ENCODE peak calls at places on chromosomes 11 and 22, in seven cellular contexts. One of them, this sample, is unnamed. For H3K4me1, the result is how much of the 10 kb centered on the place peaks cover.

GRCh38 chr11:116225236-116225635 is 547.6 kb downstream of the BUD13 start:
- DNase-seq in HepG2: no peak
- DNase-seq in cardiac muscle cell: no peak
- DNase-seq in A673: peak
- DNase-seq in neural progenitor cell: no peak
- DNase-seq in upper lobe of right lung: no peak
- DNase-seq in OCI-LY7: no peak
- DNase-seq in this sample: no peak

GRCh38 chr22:30277547-30278344 is 11.1 kb upstream of the OSM start:
- DNase-seq in HepG2: no peak
- DNase-seq in cardiac muscle cell: peak
- DNase-seq in A673: peak
- DNase-seq in neural progenitor cell: peak
- DNase-seq in upper lobe of right lung: no peak
- DNase-seq in OCI-LY7: no peak
- DNase-seq in this sample: no peak

GRCh38 chr11:40293655-40294342 is 1165.7 kb downstream of the LRRC4C start:
- DNase-seq in HepG2: peak
- DNase-seq in cardiac muscle cell: peak
- DNase-seq in A673: peak
- DNase-seq in neural progenitor cell: peak
- DNase-seq in upper lobe of right lung: peak
- DNase-seq in OCI-LY7: peak
- DNase-seq in this sample: peak

GRCh38 chr11:47018637-47019036 is 82.1 kb downstream of the CSTPP1 start:
- DNase-seq in HepG2: no peak
- DNase-seq in cardiac muscle cell: no peak
- DNase-seq in A673: no peak
- DNase-seq in neural progenitor cell: no peak
- DNase-seq in upper lobe of right lung: no peak
- DNase-seq in OCI-LY7: no peak
- DNase-seq in this sample: no peak

GRCh38 chr11:12389676-12390075 is 12.3 kb downstream of the PARVA start:
- DNase-seq in HepG2: no peak
- DNase-seq in cardiac muscle cell: no peak
- DNase-seq in A673: no peak
- DNase-seq in neural progenitor cell: no peak
- DNase-seq in upper lobe of right lung: no peak
- DNase-seq in OCI-LY7: no peak
- DNase-seq in this sample: no peak

GRCh38 chr11:59283825-59284772 is 71.4 kb upstream of the MPEG1 start:
- DNase-seq in HepG2: peak
- DNase-seq in cardiac muscle cell: peak
- DNase-seq in A673: peak
- DNase-seq in neural progenitor cell: peak
- DNase-seq in upper lobe of right lung: no peak
- DNase-seq in OCI-LY7: peak
- DNase-seq in this sample: no peak

GRCh38 chr11:73914284-73914683 is 36.5 kb upstream of the DNAJB13 start:
- DNase-seq in HepG2: no peak
- DNase-seq in cardiac muscle cell: peak
- DNase-seq in A673: no peak
- DNase-seq in neural progenitor cell: no peak
- DNase-seq in upper lobe of right lung: no peak
- DNase-seq in OCI-LY7: no peak
- DNase-seq in this sample: no peak

GRCh38 chr11:124069429-124070401 is 28.6 kb upstream of the OR10G7 start:
- DNase-seq in HepG2: peak
- DNase-seq in cardiac muscle cell: peak
- DNase-seq in A673: peak
- DNase-seq in neural progenitor cell: peak
- DNase-seq in upper lobe of right lung: peak
- DNase-seq in OCI-LY7: peak
- DNase-seq in this sample: peak

GRCh38 chr11:107999759-108000455 is 8.8 kb upstream of the CUL5 start:
- DNase-seq in HepG2: peak
- DNase-seq in cardiac muscle cell: peak
- DNase-seq in A673: peak
- DNase-seq in neural progenitor cell: peak
- DNase-seq in upper lobe of right lung: no peak
- DNase-seq in OCI-LY7: peak
- DNase-seq in this sample: no peak

GRCh38 chr22:44594951-44595350 is 96.9 kb upstream of the RTL6 start:
- DNase-seq in HepG2: no peak
- DNase-seq in cardiac muscle cell: no peak
- DNase-seq in A673: no peak
- DNase-seq in neural progenitor cell: peak
- DNase-seq in upper lobe of right lung: no peak
- DNase-seq in OCI-LY7: no peak
- DNase-seq in this sample: no peak

GRCh38 chr11:124586247-124586860 is 16.6 kb downstream of the OR8A1 start:
- DNase-seq in HepG2: peak
- DNase-seq in cardiac muscle cell: peak
- DNase-seq in A673: peak
- DNase-seq in neural progenitor cell: peak
- DNase-seq in upper lobe of right lung: peak
- DNase-seq in OCI-LY7: peak
- DNase-seq in this sample: no peak

GRCh38 chr11:41201156-41201555 is 258.3 kb downstream of the LRRC4C start:
- DNase-seq in HepG2: peak
- DNase-seq in cardiac muscle cell: peak
- DNase-seq in A673: peak
- DNase-seq in neural progenitor cell: peak
- DNase-seq in upper lobe of right lung: no peak
- DNase-seq in OCI-LY7: peak
- DNase-seq in this sample: no peak

GRCh38 chr11:33891714-33892327 is at the start of gene LMO2:
- DNase-seq in HepG2: no peak
- DNase-seq in cardiac muscle cell: no peak
- DNase-seq in A673: peak
- DNase-seq in neural progenitor cell: no peak
- DNase-seq in upper lobe of right lung: no peak
- DNase-seq in OCI-LY7: no peak
- DNase-seq in this sample: no peak

GRCh38 chr11:30128269-30128932 is 102.4 kb upstream of the FSHB start:
- DNase-seq in HepG2: peak
- DNase-seq in cardiac muscle cell: peak
- DNase-seq in A673: peak
- DNase-seq in neural progenitor cell: peak
- DNase-seq in upper lobe of right lung: no peak
- DNase-seq in OCI-LY7: peak
- DNase-seq in this sample: no peak

GRCh38 chr22:49573109-49573765 is 254.4 kb downstream of the BRD1 start:
- DNase-seq in HepG2: no peak
- DNase-seq in cardiac muscle cell: no peak
- DNase-seq in A673: no peak
- DNase-seq in neural progenitor cell: no peak
- DNase-seq in upper lobe of right lung: no peak
- DNase-seq in OCI-LY7: no peak
- DNase-seq in this sample: no peak

GRCh38 chr11:1924646-1925372 is 5.3 kb downstream of the TNNT3 start:
- DNase-seq in HepG2: no peak
- DNase-seq in cardiac muscle cell: no peak
- DNase-seq in A673: no peak
- DNase-seq in neural progenitor cell: peak
- DNase-seq in upper lobe of right lung: no peak
- DNase-seq in OCI-LY7: no peak
- DNase-seq in this sample: peak

GRCh38 chr22:30062934-30063333 is 17.3 kb upstream of the HORMAD2 start:
- DNase-seq in HepG2: no peak
- DNase-seq in cardiac muscle cell: no peak
- DNase-seq in A673: no peak
- DNase-seq in neural progenitor cell: no peak
- DNase-seq in upper lobe of right lung: no peak
- DNase-seq in OCI-LY7: no peak
- DNase-seq in this sample: no peak

GRCh38 chr11:96869207-96869606 is 479.4 kb downstream of the JRKL start:
- DNase-seq in HepG2: no peak
- DNase-seq in cardiac muscle cell: no peak
- DNase-seq in A673: no peak
- DNase-seq in neural progenitor cell: no peak
- DNase-seq in upper lobe of right lung: no peak
- DNase-seq in OCI-LY7: no peak
- DNase-seq in this sample: no peak

GRCh38 chr11:58192229-58192628 is 3.4 kb downstream of the OR9Q2 start:
- DNase-seq in HepG2: no peak
- DNase-seq in cardiac muscle cell: no peak
- DNase-seq in A673: no peak
- DNase-seq in neural progenitor cell: no peak
- DNase-seq in upper lobe of right lung: no peak
- DNase-seq in OCI-LY7: no peak
- DNase-seq in this sample: no peak

GRCh38 chr11:120543816-120544215 is 32.3 kb downstream of the GRIK4 start:
- DNase-seq in HepG2: no peak
- DNase-seq in cardiac muscle cell: no peak
- DNase-seq in A673: no peak
- DNase-seq in neural progenitor cell: no peak
- DNase-seq in upper lobe of right lung: no peak
- DNase-seq in OCI-LY7: no peak
- DNase-seq in this sample: no peak

GRCh38 chr11:130314184-130314748 is 451 bp downstream of the ZBTB44 start:
- DNase-seq in HepG2: peak
- DNase-seq in cardiac muscle cell: peak
- DNase-seq in A673: no peak
- DNase-seq in neural progenitor cell: peak
- DNase-seq in upper lobe of right lung: peak
- DNase-seq in OCI-LY7: peak
- DNase-seq in this sample: peak

GRCh38 chr11:27619039-27619438 is 81.2 kb downstream of the BDNF start:
- DNase-seq in HepG2: no peak
- DNase-seq in cardiac muscle cell: no peak
- DNase-seq in A673: no peak
- DNase-seq in neural progenitor cell: no peak
- DNase-seq in upper lobe of right lung: no peak
- DNase-seq in OCI-LY7: no peak
- DNase-seq in this sample: no peak

DNA sequence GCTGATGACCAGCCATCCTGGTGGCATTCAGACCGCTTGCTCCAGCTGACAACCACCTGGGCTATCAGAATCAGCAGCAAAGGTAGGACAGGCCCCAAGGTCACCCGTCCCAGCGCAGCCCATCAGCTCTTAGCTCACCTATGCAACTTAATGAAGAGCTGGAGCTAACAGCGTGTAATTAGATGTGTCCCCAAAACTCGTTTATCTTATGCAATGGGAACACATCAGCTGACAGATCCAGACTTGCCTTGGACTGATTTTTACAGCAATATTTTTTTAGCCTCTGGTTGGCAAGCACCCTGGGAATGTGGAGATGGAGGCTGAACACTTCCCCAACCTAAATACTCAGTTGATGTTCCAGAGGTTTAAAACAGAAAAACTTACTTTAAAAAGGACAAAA is 76.0 kb downstream of the PACSIN2 start:
- DNase-seq in HepG2: no peak
- DNase-seq in cardiac muscle cell: no peak
- DNase-seq in A673: no peak
- DNase-seq in neural progenitor cell: no peak
- DNase-seq in upper lobe of right lung: peak
- DNase-seq in OCI-LY7: no peak
- DNase-seq in this sample: no peak
- H3K4me1 ChIP-seq in HepG2: half or more
- H3K4me1 ChIP-seq in cardiac muscle cell: under half
- H3K4me1 ChIP-seq in A673: under half
- H3K4me1 ChIP-seq in neural progenitor cell: under half
- H3K4me1 ChIP-seq in upper lobe of right lung: half or more
- H3K4me1 ChIP-seq in OCI-LY7: under half
- H3K4me1 ChIP-seq in this sample: half or more

GRCh38 chr11:882593-882992 is 28.0 kb downstream of the CHID1 start:
- DNase-seq in HepG2: no peak
- DNase-seq in cardiac muscle cell: no peak
- DNase-seq in A673: peak
- DNase-seq in neural progenitor cell: no peak
- DNase-seq in upper lobe of right lung: no peak
- DNase-seq in OCI-LY7: no peak
- DNase-seq in this sample: no peak
- TF ChIP-seq CTCF in HepG2: no peak
- TF ChIP-seq CTCF in cardiac muscle cell: no peak
- TF ChIP-seq CTCF in A673: no peak
- TF ChIP-seq CTCF in neural progenitor cell: no peak
- TF ChIP-seq CTCF in upper lobe of right lung: no peak
- TF ChIP-seq CTCF in OCI-LY7: no peak
- TF ChIP-seq CTCF in this sample: no peak

GRCh38 chr11:31827458-31828206 is 16.5 kb upstream of the PAX6 start:
- DNase-seq in HepG2: no peak
- DNase-seq in cardiac muscle cell: no peak
- DNase-seq in A673: no peak
- DNase-seq in neural progenitor cell: peak
- DNase-seq in upper lobe of right lung: no peak
- DNase-seq in OCI-LY7: no peak
- DNase-seq in this sample: no peak

GRCh38 chr11:31828217-31828616 is 17.1 kb upstream of the PAX6 start:
- DNase-seq in HepG2: no peak
- DNase-seq in cardiac muscle cell: no peak
- DNase-seq in A673: no peak
- DNase-seq in neural progenitor cell: no peak
- DNase-seq in upper lobe of right lung: no peak
- DNase-seq in OCI-LY7: no peak
- DNase-seq in this sample: no peak

GRCh38 chr11:31824791-31825452 is 13.8 kb upstream of the PAX6 start:
- DNase-seq in HepG2: no peak
- DNase-seq in cardiac muscle cell: no peak
- DNase-seq in A673: no peak
- DNase-seq in neural progenitor cell: peak
- DNase-seq in upper lobe of right lung: no peak
- DNase-seq in OCI-LY7: no peak
- DNase-seq in this sample: no peak

GRCh38 chr11:31825453-31826391 is 14.6 kb upstream of the PAX6 start:
- DNase-seq in HepG2: no peak
- DNase-seq in cardiac muscle cell: no peak
- DNase-seq in A673: peak
- DNase-seq in neural progenitor cell: peak
- DNase-seq in upper lobe of right lung: no peak
- DNase-seq in OCI-LY7: no peak
- DNase-seq in this sample: no peak

GRCh38 chr11:31826530-31827438 is 15.7 kb upstream of the PAX6 start:
- DNase-seq in HepG2: no peak
- DNase-seq in cardiac muscle cell: no peak
- DNase-seq in A673: no peak
- DNase-seq in neural progenitor cell: peak
- DNase-seq in upper lobe of right lung: no peak
- DNase-seq in OCI-LY7: no peak
- DNase-seq in this sample: no peak
- H3K4me1 ChIP-seq in HepG2: under half
- H3K4me1 ChIP-seq in cardiac muscle cell: under half
- H3K4me1 ChIP-seq in A673: under half
- H3K4me1 ChIP-seq in neural progenitor cell: half or more
- H3K4me1 ChIP-seq in upper lobe of right lung: under half
- H3K4me1 ChIP-seq in OCI-LY7: under half
- H3K4me1 ChIP-seq in this sample: under half

DNA sequence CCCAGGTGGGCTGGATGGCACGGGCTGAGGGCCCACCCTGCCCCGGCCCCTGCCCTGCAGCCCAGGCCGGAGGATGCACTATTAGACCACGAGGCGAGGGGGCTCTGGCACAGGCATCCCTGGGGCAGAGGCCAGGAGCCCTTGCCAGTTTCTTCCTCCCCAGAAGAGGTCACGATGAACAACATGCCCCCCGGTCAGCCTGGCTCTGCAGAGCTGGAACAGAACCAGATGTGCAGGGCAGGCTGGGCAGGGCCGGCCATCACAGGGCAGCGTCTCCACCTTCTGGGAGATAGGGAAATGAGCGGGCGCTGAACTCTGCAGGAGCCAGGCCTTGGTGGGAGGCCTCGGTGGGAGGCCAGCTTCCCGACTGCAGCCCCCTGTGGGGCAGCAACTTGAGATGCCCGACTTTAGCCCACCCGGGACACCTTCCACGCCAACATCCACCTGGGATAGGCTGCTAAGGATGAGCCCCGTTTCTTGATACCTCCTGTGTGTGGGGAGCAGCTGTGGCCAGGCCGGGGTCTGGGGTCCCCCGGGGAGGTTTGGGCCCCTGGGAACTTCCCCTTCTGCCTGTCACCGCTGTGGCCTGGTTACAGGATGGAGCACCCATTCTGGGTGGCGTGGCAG is 21.8 kb upstream of the GNB1L start:
- DNase-seq in HepG2: no peak
- DNase-seq in cardiac muscle cell: no peak
- DNase-seq in A673: no peak
- DNase-seq in neural progenitor cell: no peak
- DNase-seq in upper lobe of right lung: peak
- DNase-seq in OCI-LY7: no peak
- DNase-seq in this sample: peak
- TF ChIP-seq CTCF in HepG2: peak
- TF ChIP-seq CTCF in cardiac muscle cell: no peak
- TF ChIP-seq CTCF in A673: no peak
- TF ChIP-seq CTCF in neural progenitor cell: no peak
- TF ChIP-seq CTCF in upper lobe of right lung: no peak
- TF ChIP-seq CTCF in OCI-LY7: no peak
- TF ChIP-seq CTCF in this sample: no peak